ENCODE peak calls at places on chromosome 5, in eight cellular contexts. V is bronchial epithelial cell, W is anterior cingulate cortex, R is NCI-H1694, T is NT2/D1, G is transverse colon, E is activated gamma-delta T cell, F is WTC11. N is an unnamed sample.

GRCh38 chr5:134494780-134495179 is 30.7 kb upstream of the JADE2 start:
- DNase-seq in V (no peak), W (no peak), R (no peak), T (no peak), G (no peak), E (no peak), F (no peak), N (no peak)

GRCh38 chr5:140633081-140633471 is at the start of gene CD14:
- DNase-seq in V (peak; percentile 61), W (no peak), R (no peak), T (no peak), G (peak; percentile 71), E (no peak), F (no peak), N (no peak)

GRCh38 chr5:101838329-101838964 is 457.6 kb downstream of the SLCO4C1 start:
- DNase-seq in V (no peak), W (no peak), R (no peak), T (no peak), G (no peak), E (no peak), F (no peak), N (no peak)

GRCh38 chr5:56951946-56952691 is at the start of gene MIER3:
- DNase-seq in V (peak; percentile 49), W (peak; percentile 39), R (peak; percentile 10), T (peak; percentile 48), G (peak; percentile 87), E (peak; percentile 70), F (peak; percentile 82), N (no peak)

GRCh38 chr5:156647034-156647451 is 203.1 kb upstream of the PPP1R2B start:
- DNase-seq in V (no peak), W (no peak), R (no peak), T (peak; percentile 2), G (no peak), E (no peak), F (no peak), N (no peak)

GRCh38 chr5:127256886-127257597 is 33.6 kb upstream of the MEGF10 start:
- DNase-seq in V (no peak), W (no peak), R (no peak), T (peak; percentile 61), G (no peak), E (no peak), F (no peak), N (no peak)

GRCh38 chr5:67381240-67381875 is 184.8 kb upstream of the CD180 start:
- DNase-seq in V (no peak), W (no peak), R (no peak), T (no peak), G (no peak), E (no peak), F (no peak), N (no peak)

GRCh38 chr5:127061537-127061936 is 11.8 kb downstream of the C5orf63 start:
- DNase-seq in V (no peak), W (no peak), R (no peak), T (no peak), G (no peak), E (no peak), F (no peak), N (no peak)